ENCODE peak calls at places on chromosomes 7 and 10, in five cellular contexts. Z is adipocyte, W is sigmoid colon, G is PC-3, Q is body of pancreas. R is an unnamed sample.

GRCh38 chr10:64601298-64601697 is 1080.1 kb downstream of the REEP3 start:
- DNase-seq in Z (no peak), Q (no peak), G (no peak), W (no peak), R (no peak)

GRCh38 chr7:33534830-33535229 is 370.5 kb upstream of the BMPER start:
- DNase-seq in G (no peak), W (no peak), Z (peak), Q (no peak), R (peak)

GRCh38 chr7:34747176-34747781 is 89.3 kb downstream of the NPSR1 start:
- DNase-seq in W (no peak), Z (no peak), Q (no peak), G (no peak), R (no peak)

GRCh38 chr7:15757041-15757995 is 70.8 kb upstream of the MEOX2 start:
- DNase-seq in Q (no peak), W (no peak), G (no peak), Z (no peak), R (no peak)

GRCh38 chr7:138383166-138383565 is 76.9 kb upstream of the TRIM24 start:
- DNase-seq in W (no peak), Q (no peak), Z (no peak), G (no peak), R (no peak)

GRCh38 chr7:98229991-98230745 is 18.9 kb downstream of the BHLHA15 start:
- DNase-seq in W (no peak), G (no peak), Z (no peak), Q (peak), R (no peak)

GRCh38 chr10:122259075-122259466 is 12.0 kb upstream of the BTBD16 start:
- DNase-seq in G (no peak), Z (no peak), W (peak), Q (no peak), R (no peak)

GRCh38 chr10:83612050-83612449 is 527.3 kb upstream of the GHITM start:
- DNase-seq in W (no peak), Z (peak), G (no peak), Q (no peak), R (peak)

GRCh38 chr7:121083790-121084251 is 95.3 kb downstream of the CPED1 start:
- DNase-seq in Z (peak), G (peak), W (no peak), Q (no peak), R (peak)

GRCh38 chr10:127046975-127047877 is 142.0 kb downstream of the DOCK1 start:
- DNase-seq in Q (no peak), W (no peak), G (no peak), Z (no peak), R (peak)

GRCh38 chr7:137000621-137001020 is 132.2 kb downstream of the CHRM2 start:
- DNase-seq in W (no peak), Q (no peak), Z (no peak), G (peak), R (no peak)

GRCh38 chr10:116049158-116049557 is 223.8 kb downstream of the GFRA1 start:
- DNase-seq in Q (no peak), G (no peak), W (no peak), Z (no peak), R (no peak)

GRCh38 chr10:1754506-1755177 is 17.3 kb upstream of the ADARB2 start:
- DNase-seq in Z (no peak), Q (no peak), W (no peak), G (no peak), R (no peak)

GRCh38 chr10:17585001-17585400 is 32.2 kb downstream of the HACD1 start:
- DNase-seq in G (no peak), Z (no peak), Q (no peak), W (no peak), R (no peak)

GRCh38 chr7:44975331-44976039 is 3.3 kb downstream of the MYO1G start:
- DNase-seq in Q (no peak), Z (no peak), W (no peak), G (no peak), R (no peak)

GRCh38 chr10:99329238-99329890 is at the start of gene CNNM1:
- DNase-seq in Q (peak), W (peak), Z (peak), G (peak), R (no peak)

GRCh38 chr10:5905854-5906507 is 15.9 kb downstream of the FBH1 start:
- DNase-seq in Z (no peak), W (peak), Q (no peak), G (no peak), R (no peak)

GRCh38 chr7:150951181-150951520 is 27.0 kb downstream of the KCNH2 start:
- DNase-seq in G (no peak), Q (no peak), W (no peak), Z (no peak), R (no peak)

GRCh38 chr7:66150471-66150870 is 35.8 kb downstream of the CRCP start:
- DNase-seq in Q (peak), G (no peak), Z (peak), W (peak), R (peak)

GRCh38 chr7:99374121-99375064 is at the start of gene ARPC1B:
- DNase-seq in Z (peak), W (peak), G (peak), Q (peak), R (peak)

GRCh38 chr10:44512345-44513095 is 127.6 kb upstream of the CXCL12 start:
- DNase-seq in Z (no peak), G (no peak), Q (no peak), W (no peak), R (no peak)

GRCh38 chr7:150570712-150571465 is 3.7 kb downstream of the GIMAP4 start:
- DNase-seq in Z (no peak), W (no peak), Q (no peak), G (no peak), R (no peak)

GRCh38 chr10:110207805-110208613 is 604 bp downstream of the MXI1 start:
- DNase-seq in Z (peak), Q (no peak), G (peak), W (peak), R (peak)

GRCh38 chr10:71852335-71852937 is 1.4 kb upstream of the PSAP start:
- DNase-seq in Z (no peak), W (peak), Q (no peak), G (no peak), R (no peak)

GRCh38 chr7:158864507-158864820 is 8.1 kb downstream of the DYNC2I1 start:
- DNase-seq in W (peak), Q (no peak), Z (no peak), G (no peak), R (no peak)
- H3K4me3 ChIP-seq in W (peak), Q (no peak), Z (peak), G (peak), R (peak)

GRCh38 chr10:63129888-63130287 is 3.2 kb upstream of the NRBF2 start:
- DNase-seq in Z (no peak), G (no peak), W (no peak), Q (no peak), R (no peak)

GRCh38 chr10:63128443-63128842 is 4.7 kb upstream of the NRBF2 start:
- DNase-seq in W (no peak), G (no peak), Q (no peak), Z (no peak), R (no peak)

GRCh38 chr10:63133056-63133786 is at the start of gene NRBF2:
- DNase-seq in W (peak), Z (peak), G (peak), Q (peak), R (peak)

GRCh38 chr10:63133787-63134557 is 844 bp downstream of the NRBF2 start:
- DNase-seq in G (peak), W (peak), Q (no peak), Z (peak), R (peak)

DNA sequence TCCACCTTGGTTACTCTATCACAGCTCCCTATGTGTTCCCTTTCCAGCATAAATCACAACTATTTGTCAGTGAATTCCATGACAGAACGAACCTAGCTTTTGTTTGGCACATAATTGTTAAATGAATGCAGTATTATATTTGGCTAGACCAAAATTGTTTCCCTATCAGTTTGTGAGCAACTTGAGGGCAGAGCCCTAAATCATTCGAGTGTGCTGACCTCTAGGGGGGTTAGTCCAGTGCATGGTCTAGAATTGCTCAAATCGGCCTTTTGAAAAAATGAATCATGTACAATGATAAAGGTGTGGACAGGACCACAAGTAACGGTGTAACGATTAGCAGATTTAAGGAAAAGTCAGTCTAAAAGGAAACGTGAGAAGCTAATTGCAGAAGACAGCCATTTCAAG is 475 bp upstream of the NRBF2 start:
- DNase-seq in W (no peak), Z (no peak), Q (no peak), G (no peak), R (no peak)
- H3K4me3 ChIP-seq in W (peak), Z (peak), Q (no peak), G (peak), R (peak)

GRCh38 chr7:41701542-41701941 is 1.3 kb downstream of the INHBA start:
- DNase-seq in Z (peak), W (no peak), Q (no peak), G (no peak), R (no peak)

GRCh38 chr7:41700044-41700471 is 2.8 kb downstream of the INHBA start:
- DNase-seq in W (no peak), G (no peak), Z (peak), Q (no peak), R (no peak)

GRCh38 chr7:41705109-41705871 is 2.4 kb upstream of the INHBA start:
- DNase-seq in Z (peak), Q (peak), G (peak), W (peak), R (peak)

GRCh38 chr7:41701068-41701467 is 1.8 kb downstream of the INHBA start:
- DNase-seq in W (no peak), Z (no peak), Q (no peak), G (no peak), R (no peak)

GRCh38 chr7:41702635-41703371 is at the start of gene INHBA:
- DNase-seq in G (peak), Z (peak), W (no peak), Q (no peak), R (peak)
- H3K4me3 ChIP-seq in G (peak), Z (no peak), W (no peak), Q (no peak), R (peak)

DNA sequence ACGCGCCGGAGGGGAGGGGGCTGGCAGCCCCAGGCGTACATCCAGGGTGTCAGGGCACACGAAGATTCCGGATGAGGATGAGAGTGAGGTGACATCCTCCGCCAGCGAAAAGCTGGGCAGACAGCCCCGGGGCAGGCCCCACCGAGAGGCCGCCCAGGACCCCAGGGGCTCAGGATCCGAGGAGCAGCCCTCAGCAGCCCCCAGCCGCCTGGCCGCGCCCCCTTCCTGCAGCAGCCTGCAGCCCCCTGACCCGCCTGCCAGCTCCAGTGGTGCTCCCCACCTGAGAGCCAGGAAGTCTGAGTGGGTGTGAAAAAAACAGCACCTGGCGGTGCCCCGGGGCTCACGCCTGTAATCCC is 3.2 kb downstream of the GJD4 start:
- DNase-seq in Z (no peak), G (no peak), W (no peak), Q (no peak), R (no peak)
- H3K4me3 ChIP-seq in Z (no peak), G (peak), W (peak), Q (no peak), R (peak)

GRCh38 chr7:87059525-87060287 is at the start of gene ELAPOR2:
- DNase-seq in Q (peak), G (peak), W (peak), Z (peak), R (peak)

GRCh38 chr7:87058739-87059524 is 522 bp downstream of the ELAPOR2 start:
- DNase-seq in Z (peak), G (no peak), W (peak), Q (peak), R (no peak)

GRCh38 chr7:87056346-87056745 is 3.1 kb downstream of the ELAPOR2 start:
- DNase-seq in Q (no peak), Z (no peak), W (no peak), G (no peak), R (no peak)

GRCh38 chr7:87057210-87057609 is 2.2 kb downstream of the ELAPOR2 start:
- DNase-seq in G (no peak), Z (no peak), Q (no peak), W (no peak), R (no peak)

GRCh38 chr7:87060288-87060537 is 759 bp upstream of the ELAPOR2 start:
- DNase-seq in Q (no peak), Z (no peak), G (no peak), W (no peak), R (no peak)
- H3K4me3 ChIP-seq in Q (no peak), Z (peak), G (peak), W (peak), R (no peak)

GRCh38 chr10:50883624-50884023 is 1.8 kb downstream of the A1CF start:
- DNase-seq in G (no peak), Q (peak), W (no peak), Z (no peak), R (no peak)

GRCh38 chr10:50882540-50882983 is 2.9 kb downstream of the A1CF start:
- DNase-seq in W (no peak), Q (peak), Z (no peak), G (peak), R (no peak)

GRCh38 chr10:50885097-50885859 is at the start of gene A1CF:
- DNase-seq in W (no peak), Q (no peak), G (no peak), Z (no peak), R (no peak)

GRCh38 chr10:50884302-50884701 is 1.1 kb downstream of the A1CF start:
- DNase-seq in Z (no peak), G (no peak), Q (no peak), W (no peak), R (no peak)
- H3K4me3 ChIP-seq in Z (no peak), G (no peak), Q (peak), W (no peak), R (no peak)

DNA sequence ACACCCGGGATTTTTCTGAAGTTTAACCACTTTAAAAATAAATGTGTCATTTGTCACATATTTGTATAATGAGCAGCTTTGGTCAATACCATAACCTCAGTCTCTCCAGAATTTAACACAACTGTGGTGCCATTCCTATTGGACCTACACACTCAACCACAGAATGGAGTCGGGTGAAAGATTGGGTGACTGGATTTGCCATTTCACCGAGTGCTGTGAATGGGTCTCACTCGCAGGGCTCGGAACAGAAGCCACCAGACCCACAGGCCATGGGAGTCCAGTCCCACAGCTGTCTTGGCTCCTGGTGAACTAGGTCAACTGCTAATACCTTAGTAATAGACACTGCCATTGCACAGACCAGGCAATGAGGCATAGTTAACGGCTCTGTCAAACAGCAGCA is 298.4 kb downstream of the CCDC3 start:
- DNase-seq in W (no peak), Q (no peak), G (peak), Z (no peak), R (no peak)
- H3K4me3 ChIP-seq in W (no peak), Q (no peak), G (no peak), Z (peak), R (no peak)

DNA sequence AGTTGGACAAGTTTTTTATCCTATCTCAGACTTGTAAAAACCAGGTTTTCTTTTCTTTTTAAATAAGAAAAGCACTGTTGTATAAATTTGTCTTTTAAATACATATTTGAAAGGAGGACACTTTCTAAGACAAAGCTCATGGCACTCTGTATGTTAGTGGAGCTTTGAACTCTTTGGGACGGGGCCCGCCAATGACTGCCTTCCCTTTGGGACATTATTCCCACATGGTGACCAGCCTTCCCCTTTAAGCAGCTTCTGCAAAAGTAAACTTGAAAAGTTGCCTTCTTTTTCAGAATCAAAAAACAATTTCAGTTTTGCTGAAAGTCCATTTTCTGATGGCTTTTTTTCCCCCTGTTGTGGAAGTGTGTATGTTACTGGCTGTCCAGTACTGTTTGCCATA is 1.8 kb downstream of the CUX1 start:
- DNase-seq in Q (no peak), W (peak), G (no peak), Z (no peak), R (no peak)
- H3K4me3 ChIP-seq in Q (no peak), W (no peak), G (peak), Z (peak), R (no peak)

GRCh38 chr7:2787251-2787968 is 56.7 kb downstream of the GNA12 start:
- DNase-seq in Z (no peak), Q (no peak), W (no peak), G (no peak), R (no peak)
- H3K4me3 ChIP-seq in Z (no peak), Q (no peak), W (no peak), G (no peak), R (no peak)

DNA sequence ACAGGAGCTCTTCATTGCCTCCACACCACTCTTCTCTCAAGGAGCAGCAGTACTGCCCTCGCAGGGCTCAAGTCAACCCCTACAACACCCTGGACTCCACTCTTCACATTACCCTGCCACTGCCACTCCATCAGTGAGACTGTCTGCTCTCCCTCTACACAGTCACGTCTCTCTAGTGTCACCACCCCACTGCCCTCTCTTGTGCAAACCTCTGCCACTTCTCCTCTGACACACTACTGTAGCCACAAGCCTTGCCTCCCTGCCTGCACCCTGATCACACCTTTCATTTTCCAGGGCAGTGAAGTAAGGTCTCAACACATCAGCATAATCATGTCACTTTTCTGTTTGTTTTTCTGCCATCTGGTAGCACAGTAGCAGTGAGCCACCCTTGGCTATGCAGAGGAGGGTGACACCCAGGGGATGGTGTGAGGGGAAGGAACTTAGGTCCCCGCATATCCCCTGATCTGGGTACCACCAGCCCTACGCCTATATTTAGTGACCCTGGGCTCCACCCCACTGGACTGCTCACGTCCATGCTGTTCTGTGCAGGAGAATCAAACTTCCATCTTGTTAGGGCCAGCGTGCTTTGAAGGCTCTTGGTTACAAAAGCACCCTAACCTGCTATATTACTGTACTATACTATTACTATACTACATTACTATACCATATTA is 1.6 kb downstream of the C10orf143 start:
- DNase-seq in G (no peak), Z (no peak), W (no peak), Q (no peak), R (no peak)
- H3K4me3 ChIP-seq in G (peak), Z (peak), W (peak), Q (no peak), R (peak)